ENCODE peak calls at places on chromosomes 16 and 17, in five cellular contexts. K is AG09309, X is endothelial cell of umbilical vein, P is endothelial cell, U is neural progenitor cell. W is an unnamed sample.

GRCh38 chr17:49727353-49727752 is 19.6 kb upstream of the SLC35B1 start:
- DNase-seq in K (no peak), X (no peak), P (no peak), U (no peak), W (no peak)

GRCh38 chr17:1294157-1294717 is 14.8 kb downstream of the TRARG1 start:
- DNase-seq in K (no peak), X (no peak), P (no peak), U (no peak), W (no peak)

GRCh38 chr17:71180801-71181385 is 939.9 kb upstream of the SOX9 start:
- DNase-seq in K (peak; percentile 18), X (no peak), P (no peak), U (no peak), W (peak; percentile 15)

GRCh38 chr17:82332669-82333278 is 792 bp downstream of the SECTM1 start:
- DNase-seq in K (no peak), X (peak; percentile 8), P (no peak), U (no peak), W (no peak)

GRCh38 chr16:50940275-50940854 is 198.5 kb downstream of the CYLD start:
- DNase-seq in K (no peak), X (no peak), P (no peak), U (peak; percentile 38), W (no peak)

GRCh38 chr17:48869821-48870318 is 22.7 kb upstream of the ATP5MC1 start:
- DNase-seq in K (no peak), X (no peak), P (no peak), U (no peak), W (no peak)

GRCh38 chr17:44217738-44218343 is 1.6 kb downstream of the UBTF start:
- DNase-seq in K (no peak), X (no peak), P (no peak), U (no peak), W (no peak)

GRCh38 chr16:75789237-75789636 is 62.9 kb upstream of the CPHXL start:
- DNase-seq in K (peak; percentile 11), X (peak; percentile 46), P (peak; percentile 8), U (peak; percentile 66), W (peak; percentile 32)

GRCh38 chr17:19000531-19001011 is 4.0 kb downstream of the FAM83G start:
- DNase-seq in K (no peak), X (no peak), P (no peak), U (peak; percentile 13), W (no peak)

GRCh38 chr17:80138856-80139426 is 8.0 kb downstream of the EIF4A3 start:
- DNase-seq in K (no peak), X (no peak), P (no peak), U (no peak), W (no peak)

GRCh38 chr16:89581045-89581695 is 5.6 kb downstream of the CPNE7 start:
- DNase-seq in K (peak; percentile 92), X (peak; percentile 74), P (no peak), U (no peak), W (peak; percentile 80)

GRCh38 chr16:88469615-88470395 is 16.7 kb downstream of the ZFPM1 start:
- DNase-seq in K (no peak), X (no peak), P (no peak), U (no peak), W (no peak)

GRCh38 chr17:27670791-27671590 is 40.0 kb downstream of the LGALS9 start:
- DNase-seq in K (no peak), X (no peak), P (no peak), U (no peak), W (no peak)

GRCh38 chr16:17154981-17155380 is 315.8 kb downstream of the XYLT1 start:
- DNase-seq in K (no peak), X (no peak), P (no peak), U (no peak), W (no peak)

GRCh38 chr17:82952019-82952418 is 112.2 kb upstream of the ZNF750 start:
- DNase-seq in K (no peak), X (no peak), P (no peak), U (no peak), W (no peak)

GRCh38 chr16:66150691-66151090 is 215.8 kb upstream of the CDH5 start:
- DNase-seq in K (no peak), X (no peak), P (no peak), U (no peak), W (no peak)

GRCh38 chr16:50742521-50743150 is 750 bp downstream of the CYLD start:
- DNase-seq in K (no peak), X (peak; percentile 20), P (peak; percentile 17), U (peak; percentile 60), W (no peak)

GRCh38 chr17:47948706-47949196 is 7.4 kb downstream of the PNPO start:
- DNase-seq in K (no peak), X (peak; percentile 16), P (no peak), U (no peak), W (no peak)

GRCh38 chr17:83067071-83067717 is 12.2 kb upstream of the METRNL start:
- DNase-seq in K (no peak), X (no peak), P (no peak), U (no peak), W (no peak)

GRCh38 chr17:28935744-28936460 is 15.4 kb downstream of the PHF12 start:
- DNase-seq in K (no peak), X (no peak), P (no peak), U (no peak), W (no peak)

GRCh38 chr17:66920965-66921364 is 43.5 kb upstream of the CACNG4 start:
- DNase-seq in K (no peak), X (no peak), P (no peak), U (no peak), W (no peak)

GRCh38 chr17:58337126-58337599 is 8.6 kb upstream of the TSPOAP1 start:
- DNase-seq in K (no peak), X (no peak), P (no peak), U (no peak), W (no peak)

DNA sequence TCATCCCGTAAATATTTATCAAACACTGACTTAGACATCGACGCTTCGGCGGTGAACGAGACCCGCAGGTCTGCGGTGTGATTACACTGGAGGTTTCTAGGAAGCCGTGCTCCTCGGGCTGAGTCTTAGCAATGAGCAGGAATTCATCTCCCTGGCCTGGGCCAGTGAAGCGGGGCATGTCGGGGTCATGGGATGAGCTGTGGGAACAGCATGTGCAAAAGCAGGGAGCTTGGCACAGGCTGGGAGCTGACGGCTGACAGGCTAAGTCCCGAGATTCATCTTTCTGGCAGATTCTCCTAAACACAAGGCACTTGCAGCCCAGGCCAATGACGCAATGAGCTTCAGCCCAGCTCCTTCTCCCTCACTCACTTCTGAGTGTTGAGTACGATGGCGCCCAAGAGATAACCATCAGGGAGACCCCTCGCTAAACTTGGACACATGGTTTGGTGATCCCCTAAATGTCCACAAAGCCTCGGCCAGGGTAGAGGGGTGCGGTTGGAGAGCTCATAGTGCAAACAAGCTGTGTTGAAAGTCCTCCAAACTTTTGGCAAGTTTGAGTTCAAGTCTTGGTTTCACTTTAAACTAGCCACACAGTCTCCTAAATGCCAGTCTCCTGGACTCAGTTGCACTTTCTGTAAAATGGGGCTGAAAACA is 12.8 kb downstream of the CRISPLD2 start:
- DNase-seq in K (peak; percentile 95), X (no peak), P (no peak), U (no peak), W (peak; percentile 60)
- TF ChIP-seq CTCF in K (no peak), X (no peak), P (no peak), U (no peak), W (no peak)

DNA sequence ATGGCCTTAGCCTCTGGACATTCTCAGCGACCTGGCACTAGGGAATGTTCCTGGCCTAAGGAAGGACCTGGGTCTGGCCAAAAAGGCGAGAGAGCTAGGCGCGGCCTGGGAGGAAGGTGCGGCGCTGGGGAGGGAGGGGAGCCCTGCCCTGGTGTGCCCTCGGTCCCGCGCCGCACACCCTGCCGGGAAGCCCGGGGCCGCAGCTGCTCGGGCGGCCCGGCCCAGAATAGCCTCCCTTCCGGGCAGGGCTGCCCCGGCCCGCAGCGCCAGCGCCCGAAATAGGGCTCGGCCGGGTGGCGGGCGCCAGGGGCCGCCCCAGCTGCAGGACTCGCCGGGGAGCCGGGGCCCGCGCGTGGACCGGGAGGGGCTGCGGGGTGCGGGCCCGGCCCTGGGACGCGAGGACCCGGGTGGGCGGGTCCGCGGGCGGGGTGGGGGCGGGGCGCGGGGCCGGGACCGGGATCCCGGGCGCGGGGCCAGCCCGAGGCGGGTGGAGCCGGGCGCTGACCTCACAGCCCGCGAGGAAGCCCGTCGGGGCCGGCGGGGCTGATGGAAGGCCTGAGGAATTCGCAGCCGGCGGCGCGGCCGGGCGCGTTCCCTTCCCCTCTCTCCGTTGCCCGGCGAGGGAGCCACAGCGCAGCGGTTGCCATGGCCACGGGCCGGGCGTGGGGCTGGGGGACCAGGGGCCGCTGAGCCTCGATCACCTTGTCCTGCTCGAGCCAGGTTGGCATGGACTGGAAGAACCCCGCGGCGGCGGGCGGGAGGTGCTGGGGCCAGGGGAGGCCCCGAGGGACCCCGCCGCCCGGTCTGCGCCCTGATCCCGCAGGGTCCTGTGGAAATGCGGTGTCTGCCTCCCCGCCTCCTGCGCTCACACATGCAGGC is 18.1 kb downstream of the SOCS3 start:
- DNase-seq in K (no peak), X (peak; percentile 43), P (peak; percentile 76), U (peak; percentile 90), W (no peak)
- TF ChIP-seq CTCF in K (no peak), X (no peak), P (no peak), U (no peak), W (no peak)

DNA sequence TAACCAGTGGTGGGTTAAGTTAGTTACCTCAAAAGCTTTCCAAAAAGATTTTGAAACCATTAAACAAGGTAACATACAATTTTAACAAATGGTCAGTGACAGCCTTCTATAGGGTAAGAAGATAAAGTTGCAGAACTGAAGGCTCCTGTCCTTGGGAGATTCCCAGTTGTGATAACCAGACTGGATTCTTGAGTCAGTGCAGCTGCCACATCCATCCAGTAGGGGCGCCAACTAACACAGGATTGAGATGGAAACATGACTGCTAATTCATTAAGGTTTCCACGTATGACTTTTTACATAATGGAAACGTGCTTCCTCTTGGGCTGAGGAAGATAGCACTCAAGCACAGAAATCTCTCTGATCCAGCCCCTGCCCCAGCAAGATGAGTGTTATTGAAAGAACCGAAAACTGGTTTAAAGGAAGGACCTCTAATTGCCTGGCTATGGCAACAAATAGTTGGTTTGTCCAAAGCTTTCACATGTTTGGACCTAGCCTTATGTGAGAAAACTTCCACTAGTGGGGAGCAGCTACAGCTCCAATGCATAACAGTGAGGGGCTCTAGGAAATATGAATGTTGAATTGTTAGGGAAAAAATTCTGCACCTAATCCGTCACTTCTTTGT is 269.8 kb upstream of the MYOCD start:
- DNase-seq in K (no peak), X (no peak), P (peak; percentile 30), U (peak; percentile 49), W (no peak)
- TF ChIP-seq CTCF in K (peak; percentile 62), X (peak; percentile 11), P (peak; percentile 81), U (peak; percentile 84), W (peak; percentile 87)

GRCh38 chr16:54921229-54921824 is 9.3 kb upstream of the IRX5 start:
- DNase-seq in K (no peak), X (no peak), P (no peak), U (no peak), W (no peak)

GRCh38 chr16:54923055-54923473 is 7.6 kb upstream of the IRX5 start:
- DNase-seq in K (no peak), X (no peak), P (no peak), U (no peak), W (no peak)

GRCh38 chr16:54926166-54926838 is 4.4 kb upstream of the IRX5 start:
- DNase-seq in K (peak; percentile 33), X (no peak), P (no peak), U (no peak), W (no peak)

GRCh38 chr16:54927125-54928015 is 3.3 kb upstream of the IRX5 start:
- DNase-seq in K (no peak), X (no peak), P (no peak), U (no peak), W (no peak)

DNA sequence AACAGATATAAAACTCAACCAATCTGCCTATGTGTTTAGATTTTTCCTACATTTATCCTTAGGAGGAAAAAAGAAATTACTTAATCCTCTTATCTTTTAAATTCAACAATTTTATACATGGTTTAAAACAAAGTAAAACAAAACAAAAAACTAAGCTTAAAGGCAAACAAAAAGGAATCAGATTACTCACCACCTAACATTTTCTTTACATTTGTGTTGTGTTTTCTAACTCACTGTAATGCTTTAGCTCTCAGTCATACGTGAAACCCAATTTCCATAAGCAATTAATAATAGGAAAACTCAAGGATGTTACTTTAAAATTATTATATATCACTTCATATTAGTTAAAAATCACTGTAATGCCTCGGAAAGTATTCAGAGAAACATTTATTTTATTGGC is 6.7 kb upstream of the IRX5 start:
- DNase-seq in K (no peak), X (no peak), P (no peak), U (no peak), W (no peak)
- TF ChIP-seq CTCF in K (no peak), X (no peak), P (no peak), U (no peak), W (no peak)

W was measured in HFF-Myc.